ENCODE peak calls at places on chromosomes 12 and 14, in eight cellular contexts. E is endothelial cell of umbilical vein, Z is suprapubic skin, I is ovary, R is prostate gland, H is heart left ventricle, V is gastrocnemius medialis, Q is A549. K is an unnamed sample.

GRCh38 chr12:106919910-106920544 is 35.7 kb upstream of the TMEM263 start:
- DNase-seq in E (peak), Z (no peak), I (no peak), R (peak), H (no peak), V (no peak), Q (peak), K (no peak)

GRCh38 chr12:46471404-46471803 is 98.8 kb upstream of the SLC38A2 start:
- DNase-seq in E (no peak), Z (no peak), I (no peak), R (no peak), H (no peak), V (no peak), Q (no peak), K (no peak)

GRCh38 chr12:108289342-108290131 is 49.6 kb downstream of the CMKLR1 start:
- DNase-seq in E (peak), Z (peak), I (no peak), R (no peak), H (no peak), V (peak), Q (no peak), K (no peak)

GRCh38 chr14:68637106-68638021 is 155.5 kb downstream of the ZFP36L1 start:
- DNase-seq in E (no peak), Z (peak), I (no peak), R (no peak), H (peak), V (no peak), Q (no peak), K (peak)

GRCh38 chr14:101127239-101127638 is 223.7 kb upstream of the RTL1 start:
- DNase-seq in E (no peak), Z (no peak), I (no peak), R (peak), H (no peak), V (no peak), Q (no peak), K (no peak)

GRCh38 chr12:79327465-79327864 is 363.3 kb downstream of the PAWR start:
- DNase-seq in E (no peak), Z (no peak), I (no peak), R (no peak), H (no peak), V (no peak), Q (peak), K (no peak)

GRCh38 chr12:103858953-103859601 is 18.0 kb upstream of the NT5DC3 start:
- DNase-seq in E (peak), Z (no peak), I (no peak), R (peak), H (peak), V (peak), Q (peak), K (peak)

GRCh38 chr14:93010543-93011541 is 87.9 kb downstream of the CHGA start:
- DNase-seq in E (no peak), Z (no peak), I (no peak), R (no peak), H (peak), V (no peak), Q (no peak), K (no peak)

GRCh38 chr14:56895154-56895553 is 84.9 kb upstream of the OTX2 start:
- DNase-seq in E (no peak), Z (no peak), I (no peak), R (no peak), H (no peak), V (no peak), Q (no peak), K (no peak)

GRCh38 chr12:75660805-75661404 is 149.5 kb upstream of the KRR1 start:
- DNase-seq in E (peak), Z (no peak), I (no peak), R (no peak), H (no peak), V (no peak), Q (peak), K (no peak)

GRCh38 chr12:80509781-80510556 is 65.9 kb downstream of the PTPRQ start:
- DNase-seq in E (no peak), Z (no peak), I (no peak), R (no peak), H (no peak), V (no peak), Q (no peak), K (no peak)

GRCh38 chr12:268483-268840 is 5.8 kb upstream of the SLC6A13 start:
- DNase-seq in E (no peak), Z (no peak), I (no peak), R (no peak), H (no peak), V (no peak), Q (no peak), K (no peak)

GRCh38 chr12:39352470-39352869 is 90.5 kb downstream of the KIF21A start:
- DNase-seq in E (no peak), Z (no peak), I (no peak), R (no peak), H (no peak), V (no peak), Q (no peak), K (no peak)

GRCh38 chr14:100629696-100630095 is 42.5 kb upstream of the BEGAIN start:
- DNase-seq in E (no peak), Z (no peak), I (no peak), R (no peak), H (no peak), V (no peak), Q (no peak), K (no peak)

GRCh38 chr14:52545584-52546317 is 6.6 kb downstream of the TXNDC16 start:
- DNase-seq in E (no peak), Z (no peak), I (no peak), R (peak), H (no peak), V (no peak), Q (no peak), K (no peak)

GRCh38 chr12:19912996-19913395 is 455.3 kb upstream of the PDE3A start:
- DNase-seq in E (no peak), Z (no peak), I (no peak), R (no peak), H (no peak), V (no peak), Q (no peak), K (no peak)

GRCh38 chr14:31457665-31458659 is 656 bp upstream of the DTD2 start:
- DNase-seq in E (no peak), Z (no peak), I (no peak), R (no peak), H (no peak), V (no peak), Q (peak), K (no peak)

GRCh38 chr12:108828774-108829173 is 28.6 kb downstream of the SSH1 start:
- DNase-seq in E (peak), Z (no peak), I (no peak), R (no peak), H (peak), V (peak), Q (no peak), K (no peak)

GRCh38 chr12:89542912-89543592 is 17.2 kb upstream of the POC1B start:
- DNase-seq in E (peak), Z (no peak), I (peak), R (peak), H (peak), V (peak), Q (peak), K (peak)

DNA sequence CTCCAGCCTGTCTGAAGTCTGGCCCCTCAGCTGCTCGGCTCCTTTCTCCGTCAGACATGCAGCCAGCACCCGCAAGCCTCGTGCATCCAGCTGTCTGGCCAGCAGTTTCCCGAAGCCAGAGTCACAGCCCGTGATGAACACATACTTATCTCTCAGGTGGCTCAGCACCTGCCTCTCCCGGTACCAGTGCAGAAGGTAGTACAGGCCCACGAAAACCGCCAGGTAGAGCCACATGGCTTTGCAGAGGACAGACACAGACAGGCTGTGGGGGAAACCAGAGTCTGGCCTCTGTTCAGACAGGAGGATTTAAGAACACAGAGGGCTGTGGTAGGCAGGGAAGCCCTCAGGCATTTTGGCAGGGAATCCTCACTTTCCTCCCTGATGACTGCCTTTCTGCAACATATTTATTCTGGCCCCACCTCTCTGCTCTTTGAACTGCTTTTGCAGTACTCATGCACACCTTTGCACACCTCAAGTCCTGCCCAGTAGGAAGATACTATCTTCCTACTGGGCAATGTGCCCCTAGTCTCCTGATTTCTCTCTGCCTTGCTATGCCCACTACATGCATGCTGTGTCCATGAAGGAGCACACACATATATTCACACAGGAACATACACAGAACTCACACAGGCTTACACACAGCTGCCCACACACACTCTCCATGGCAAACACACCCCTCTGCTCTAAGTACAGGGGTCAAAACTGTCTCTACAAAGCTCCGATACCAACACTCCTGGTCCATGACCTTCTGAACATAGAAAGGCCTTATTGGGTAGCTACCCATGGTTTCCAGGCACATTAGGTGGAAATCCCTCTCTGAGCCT is at the start of gene RDH16:
- DNase-seq in E (no peak), Z (peak), I (no peak), R (peak), H (no peak), V (no peak), Q (no peak), K (no peak)
- H3K4me3 ChIP-seq in E (no peak), Z (no peak), I (no peak), R (no peak), H (no peak), V (no peak), Q (no peak), K (no peak)

DNA sequence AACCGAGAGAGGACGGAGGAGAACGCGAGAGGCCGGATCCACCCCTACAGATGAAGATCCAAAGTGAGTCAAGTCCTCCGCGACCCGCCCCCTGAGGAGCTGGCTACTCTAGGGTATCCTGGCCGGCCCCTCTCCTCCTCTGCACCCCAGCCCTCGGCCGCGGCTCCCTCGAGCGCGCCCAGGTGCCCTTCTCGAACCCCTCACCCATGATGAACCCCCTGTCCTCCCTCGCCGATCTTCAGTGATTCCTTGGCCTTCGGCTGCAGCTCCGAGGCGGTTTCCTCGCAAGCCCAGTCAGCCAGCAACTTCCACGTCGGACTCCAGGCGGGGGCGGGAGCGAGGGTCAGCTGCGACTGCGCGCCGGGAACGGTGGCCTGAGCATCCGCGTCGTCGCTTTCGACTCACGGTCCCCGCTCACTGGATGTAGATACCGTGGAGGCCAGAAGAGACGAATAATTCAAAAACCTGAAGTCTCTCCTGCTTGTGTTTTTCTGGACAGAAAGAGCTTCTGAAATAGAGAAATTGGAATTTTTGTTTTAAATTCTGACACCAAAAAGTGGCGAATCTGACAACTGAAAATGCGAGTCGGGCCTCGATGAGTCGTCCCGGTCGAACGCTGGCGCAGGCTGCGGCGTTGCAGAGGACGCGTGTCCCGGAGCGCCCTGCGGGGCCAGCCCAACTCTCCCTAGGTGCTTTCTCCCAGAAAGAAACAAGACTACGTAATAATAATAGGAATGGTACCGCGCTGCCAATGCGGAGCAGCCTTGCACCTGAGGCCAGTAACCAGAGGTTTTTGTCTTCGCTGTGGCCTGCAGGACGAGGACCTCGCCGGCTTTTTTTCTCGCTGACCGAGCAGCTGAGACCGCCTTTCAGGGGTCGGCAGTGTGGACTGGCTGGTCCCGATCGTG is at the start of gene ARL1:
- DNase-seq in E (peak), Z (peak), I (peak), R (peak), H (peak), V (peak), Q (peak), K (peak)
- TF ChIP-seq POLR2A in E (peak), Z (peak), I (peak), R (peak), H (peak), V (peak), Q (peak), K (peak)

GRCh38 chr12:26783791-26784379 is 49.1 kb downstream of the ITPR2 start:
- DNase-seq in E (no peak), Z (no peak), I (no peak), R (no peak), H (no peak), V (no peak), Q (no peak), K (no peak)
- H3K4me3 ChIP-seq in E (no peak), Z (no peak), I (no peak), R (no peak), H (no peak), V (no peak), Q (no peak), K (no peak)

DNA sequence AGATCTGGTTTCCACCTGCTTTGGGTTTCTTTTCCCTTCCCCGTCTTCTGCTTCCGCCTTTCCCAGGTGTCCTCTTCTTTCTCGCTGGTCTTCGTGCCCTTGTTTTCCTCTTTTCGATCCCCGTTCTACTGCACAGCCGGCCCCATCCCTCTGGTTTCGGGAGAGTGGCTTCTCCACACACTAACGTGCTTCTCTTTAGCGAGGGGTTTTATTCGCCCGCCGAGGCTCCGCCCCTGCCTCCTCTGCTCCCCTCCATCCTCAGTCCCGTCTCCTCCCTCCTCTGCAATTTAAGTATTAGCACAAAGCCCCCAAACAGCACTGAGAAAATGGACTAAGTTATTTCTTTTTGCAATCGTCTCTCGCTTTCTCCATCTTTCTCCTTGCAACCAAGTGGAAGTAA is at the start of gene SLC7A8:
- DNase-seq in E (peak), Z (peak), I (peak), R (peak), H (peak), V (peak), Q (no peak), K (peak)
- TF ChIP-seq POLR2A in E (no peak), Z (peak), I (peak), R (peak), H (peak), V (peak), Q (no peak), K (peak)

K was measured in adrenal gland.